ENCODE peak calls at places on chromosomes 1 and 21, in seven cellular contexts. C is neural progenitor cell, G is hepatocyte, W is GM23338, O is IMR-90, D is trophoblast cell, B is K562. Z is an unnamed sample. For H3K4me1, the result is how much of the 10 kb centered on the place peaks cover.

GRCh38 chr21:37873655-37874054 is 42.6 kb downstream of the KCNJ6 start:
- DNase-seq in G (peak), C (no peak), O (peak), W (peak), D (peak), B (no peak), Z (no peak)

GRCh38 chr1:154446292-154446691 is 41.1 kb downstream of the IL6R start:
- DNase-seq in W (no peak), D (peak), C (no peak), O (peak), G (peak), B (no peak), Z (peak)

GRCh38 chr1:240385551-240385950 is 226.4 kb downstream of the GREM2 start:
- DNase-seq in B (no peak), W (no peak), C (no peak), O (no peak), D (no peak), G (no peak), Z (no peak)

GRCh38 chr1:89873757-89874156 is 52.9 kb downstream of the LRRC8D start:
- DNase-seq in G (no peak), C (no peak), B (no peak), W (peak), D (peak), O (peak), Z (peak)

GRCh38 chr21:44972821-44973220 is 33.0 kb downstream of the SLX9 start:
- DNase-seq in C (no peak), B (no peak), O (peak), G (no peak), D (peak), W (no peak), Z (no peak)

GRCh38 chr1:30028939-30029338 is 694.4 kb downstream of the MATN1 start:
- DNase-seq in C (no peak), G (no peak), B (no peak), D (no peak), O (no peak), W (no peak), Z (no peak)

GRCh38 chr1:155844860-155845259 is 12.2 kb downstream of the GON4L start:
- DNase-seq in D (no peak), C (no peak), B (no peak), G (no peak), O (no peak), W (no peak), Z (no peak)

GRCh38 chr1:158998781-158999161 is 10.9 kb upstream of the IFI16 start:
- DNase-seq in G (peak), D (peak), W (peak), C (peak), B (peak), O (peak), Z (peak)

GRCh38 chr1:2528016-2528415 is 1.6 kb upstream of the PANK4 start:
- DNase-seq in G (no peak), B (no peak), W (no peak), D (peak), O (no peak), C (no peak), Z (no peak)

GRCh38 chr1:65069186-65069585 is 78.8 kb upstream of the AK4 start:
- DNase-seq in G (no peak), C (no peak), O (no peak), W (no peak), D (no peak), B (no peak), Z (no peak)

GRCh38 chr1:26999440-26999987 is 6.0 kb downstream of the TRNP1 start:
- DNase-seq in W (peak), G (peak), B (no peak), O (peak), C (peak), D (peak), Z (peak)

GRCh38 chr1:27001570-27002360 is 8.3 kb downstream of the TRNP1 start:
- DNase-seq in C (no peak), G (peak), B (no peak), D (no peak), O (no peak), W (peak), Z (peak)

GRCh38 chr1:27000817-27001460 is 7.4 kb downstream of the TRNP1 start:
- DNase-seq in C (no peak), G (peak), B (no peak), O (peak), D (no peak), W (peak), Z (peak)

GRCh38 chr1:26998319-26999300 is 5.1 kb downstream of the TRNP1 start:
- DNase-seq in G (peak), D (no peak), B (no peak), C (no peak), O (peak), W (peak), Z (peak)

DNA sequence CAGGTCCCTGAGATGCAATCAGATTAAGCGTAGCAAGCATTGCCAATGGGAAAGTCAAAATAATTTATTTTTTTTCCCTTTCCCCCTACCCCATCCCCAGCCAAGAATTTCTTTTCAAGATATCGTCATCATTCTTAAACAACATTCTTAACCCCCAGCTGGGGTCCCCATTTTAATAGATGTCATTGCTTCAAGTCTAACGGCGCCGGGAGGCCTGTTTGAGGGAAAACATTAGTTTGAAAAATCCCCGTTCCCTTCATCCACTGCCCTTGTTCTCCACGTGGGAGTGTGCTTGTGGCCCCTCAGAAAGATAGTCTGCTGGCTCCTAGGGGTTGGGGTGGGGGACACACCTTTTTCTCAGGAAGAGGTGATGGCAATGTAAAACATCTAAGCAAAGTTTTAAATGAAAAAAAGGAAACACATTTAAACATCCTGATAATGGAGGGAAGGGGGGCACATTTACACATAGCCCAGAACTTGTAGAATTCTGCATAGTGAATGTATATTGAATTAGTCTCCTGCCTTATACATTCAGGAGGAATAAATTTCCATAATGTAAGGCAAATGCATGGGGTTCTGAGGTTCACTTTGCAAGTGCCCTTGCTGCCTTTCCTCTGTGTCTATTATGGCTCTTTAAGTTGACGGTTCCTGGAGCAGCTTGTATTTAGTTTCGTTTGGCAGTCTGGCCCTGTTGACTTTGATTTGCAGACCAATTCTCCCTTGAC is 6.8 kb downstream of the TRNP1 start:
- DNase-seq in W (peak), O (no peak), B (no peak), G (no peak), D (no peak), C (no peak), Z (no peak)
- H3K4me1 ChIP-seq in W (half or more), O (half or more), B (under half), G (half or more), D (under half), C (under half), Z (under half)

GRCh38 chr1:196400478-196401453 is 207.5 kb downstream of the KCNT2 start:
- DNase-seq in W (no peak), O (peak), G (peak), C (no peak), D (no peak), B (no peak), Z (peak)
- H2AFZ ChIP-seq in W (no peak), O (no peak), G (no peak), C (no peak), D (no peak), B (no peak), Z (peak)

GRCh38 chr1:62286778-62287224 is 32.4 kb downstream of the KANK4 start:
- DNase-seq in B (no peak), D (no peak), G (no peak), O (no peak), C (peak), W (peak), Z (no peak)
- H3K27ac ChIP-seq in B (no peak), D (peak), G (no peak), O (no peak), C (no peak), W (no peak), Z (no peak)

DNA sequence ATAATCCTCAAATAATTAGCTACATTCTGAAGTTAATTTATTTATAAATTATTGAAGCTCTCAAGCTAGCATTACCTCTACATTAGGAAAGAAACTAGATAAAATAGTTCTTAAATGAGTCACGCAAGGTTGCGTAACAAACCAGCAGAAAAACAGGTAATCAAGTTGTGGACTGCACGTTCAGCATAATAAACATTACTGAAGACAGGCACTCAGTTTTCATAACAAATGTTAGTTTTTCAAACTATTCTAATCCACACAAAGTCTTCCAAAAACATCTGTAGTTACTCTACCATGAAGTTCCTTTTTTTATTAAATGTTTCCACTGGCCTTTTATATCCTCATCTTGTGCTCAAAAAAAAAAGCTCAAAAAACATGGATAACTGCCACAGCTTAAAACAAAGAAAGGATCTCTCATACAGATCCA is 1.3 kb downstream of the TOR1AIP2 start:
- DNase-seq in O (peak), W (no peak), G (peak), B (no peak), D (peak), C (no peak), Z (peak)
- H3K4me1 ChIP-seq in O (under half), W (under half), G (under half), B (under half), D (under half), C (under half), Z (under half)

GRCh38 chr1:205633421-205633976 is 1.7 kb upstream of the ELK4 start:
- DNase-seq in O (peak), C (no peak), G (no peak), D (no peak), W (no peak), B (no peak), Z (peak)
- H2AFZ ChIP-seq in O (no peak), C (no peak), G (no peak), D (no peak), W (no peak), B (no peak), Z (no peak)

DNA sequence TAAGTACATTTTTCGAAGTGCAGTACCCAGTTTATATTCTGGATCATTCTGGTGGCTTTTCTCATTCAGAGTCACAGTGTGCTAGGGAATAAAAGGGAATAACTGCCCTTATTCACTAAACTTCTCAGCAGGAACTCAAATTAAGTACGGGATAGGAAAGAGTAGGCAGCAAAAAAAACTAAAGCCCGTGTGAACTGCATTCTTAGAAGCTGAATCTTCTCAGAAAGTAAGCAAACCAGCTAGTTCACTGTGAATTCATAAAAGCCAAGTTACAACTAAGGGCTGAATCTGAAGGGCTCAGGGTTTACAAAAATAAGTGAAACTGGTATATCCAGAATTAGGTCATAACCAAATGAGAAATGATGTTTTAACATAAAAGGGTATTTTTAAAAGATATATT is 22.0 kb downstream of the PRPF38A start:
- DNase-seq in D (peak), O (peak), G (peak), B (no peak), W (no peak), C (no peak), Z (peak)
- H3K27ac ChIP-seq in D (no peak), O (no peak), G (no peak), B (peak), W (no peak), C (peak), Z (no peak)